ENCODE peak calls at places on chromosomes 4 and X, in eight cellular contexts. Y is NB4, X is A549, M is GM12878, V is HCT116, W is HepG2, F is K562, K is H1. G is an unnamed sample.

GRCh38 chrX:6227445-6227820 is 1.2 kb downstream of the NLGN4X start:
- DNase-seq in Y (no peak), X (no peak), M (no peak), V (no peak), W (no peak), F (no peak), K (no peak), G (no peak)

GRCh38 chr4:128229458-128229805 is 58.2 kb downstream of the PGRMC2 start:
- DNase-seq in Y (no peak), X (no peak), M (no peak), V (no peak), W (no peak), F (no peak), K (no peak), G (no peak)

GRCh38 chrX:39836802-39837420 is 260.8 kb downstream of the BCOR start:
- DNase-seq in Y (no peak), X (no peak), M (no peak), V (no peak), W (no peak), F (no peak), K (no peak), G (no peak)

GRCh38 chr4:134906404-134907023 is 704.9 kb upstream of the PABPC4L start:
- DNase-seq in Y (peak), X (peak), M (no peak), V (no peak), W (no peak), F (no peak), K (no peak), G (peak)

GRCh38 chr4:118865091-118865708 is 23.5 kb upstream of the SYNPO2 start:
- DNase-seq in Y (peak), X (peak), M (no peak), V (peak), W (peak), F (peak), K (no peak), G (peak)

GRCh38 chr4:109921384-109921808 is 8.7 kb downstream of the EGF start:
- DNase-seq in Y (no peak), X (peak), M (no peak), V (no peak), W (no peak), F (no peak), K (no peak), G (no peak)

GRCh38 chr4:166198921-166199320 is 325.9 kb downstream of the TLL1 start:
- DNase-seq in Y (no peak), X (no peak), M (no peak), V (no peak), W (no peak), F (no peak), K (no peak), G (no peak)

GRCh38 chr4:2068566-2068965 is 9.4 kb downstream of the NAT8L start:
- DNase-seq in Y (no peak), X (no peak), M (no peak), V (no peak), W (no peak), F (no peak), K (no peak), G (no peak)

GRCh38 chr4:3304831-3305609 is 12.2 kb downstream of the RGS12 start:
- DNase-seq in Y (no peak), X (no peak), M (no peak), V (no peak), W (no peak), F (no peak), K (no peak), G (peak)

GRCh38 chrX:42846741-42847140 is 68.8 kb upstream of the PPP1R2C start:
- DNase-seq in Y (no peak), X (no peak), M (no peak), V (no peak), W (no peak), F (no peak), K (no peak), G (no peak)

GRCh38 chrX:10017866-10018265 is 50.7 kb downstream of the CLDN34 start:
- DNase-seq in Y (peak), X (peak), M (no peak), V (peak), W (peak), F (no peak), K (no peak), G (peak)

GRCh38 chrX:13938766-13939530 is 90.7 kb downstream of the GEMIN8 start:
- DNase-seq in Y (peak), X (no peak), M (no peak), V (no peak), W (no peak), F (no peak), K (no peak), G (no peak)

GRCh38 chr4:21184788-21185187 is 484.5 kb downstream of the PACRGL start:
- DNase-seq in Y (no peak), X (no peak), M (no peak), V (no peak), W (no peak), F (no peak), K (no peak), G (no peak)

GRCh38 chr4:112652216-112652615 is 15.3 kb downstream of the LARP7 start:
- DNase-seq in Y (no peak), X (no peak), M (no peak), V (no peak), W (no peak), F (no peak), K (peak), G (no peak)

GRCh38 chr4:7375427-7375826 is 59.3 kb downstream of the PSAPL1 start:
- DNase-seq in Y (no peak), X (no peak), M (no peak), V (no peak), W (no peak), F (no peak), K (no peak), G (no peak)

GRCh38 chr4:12968345-12968744 is 515.8 kb downstream of the RAB28 start:
- DNase-seq in Y (no peak), X (no peak), M (no peak), V (no peak), W (no peak), F (no peak), K (no peak), G (no peak)

GRCh38 chr4:20829958-20830357 is 129.7 kb downstream of the PACRGL start:
- DNase-seq in Y (no peak), X (no peak), M (no peak), V (no peak), W (no peak), F (no peak), K (no peak), G (peak)

GRCh38 chr4:107603430-107603829 is 116.6 kb downstream of the PAPSS1 start:
- DNase-seq in Y (no peak), X (no peak), M (no peak), V (no peak), W (no peak), F (no peak), K (no peak), G (no peak)

GRCh38 chr4:158020175-158020574 is 152.7 kb downstream of the GASK1B start:
- DNase-seq in Y (no peak), X (peak), M (no peak), V (peak), W (peak), F (no peak), K (peak), G (peak)

GRCh38 chrX:7996414-7996813 is 69.2 kb upstream of the PNPLA4 start:
- DNase-seq in Y (peak), X (peak), M (no peak), V (no peak), W (peak), F (peak), K (no peak), G (peak)

GRCh38 chr4:81620442-81620841 is 148.7 kb upstream of the RASGEF1B start:
- DNase-seq in Y (no peak), X (no peak), M (no peak), V (no peak), W (no peak), F (no peak), K (no peak), G (no peak)

GRCh38 chr4:125323547-125324100 is 8.9 kb downstream of the FAT4 start:
- DNase-seq in Y (no peak), X (peak), M (no peak), V (no peak), W (no peak), F (no peak), K (no peak), G (peak)

GRCh38 chrX:41334866-41335589 is 1.1 kb downstream of the DDX3X start:
- DNase-seq in Y (peak), X (peak), M (no peak), V (no peak), W (no peak), F (peak), K (no peak), G (peak)

GRCh38 chrX:41332408-41332987 is 1.5 kb upstream of the DDX3X start:
- DNase-seq in Y (peak), X (peak), M (no peak), V (no peak), W (no peak), F (no peak), K (no peak), G (peak)

GRCh38 chrX:41333994-41334865 is at the start of gene DDX3X:
- DNase-seq in Y (peak), X (peak), M (peak), V (peak), W (peak), F (peak), K (no peak), G (peak)

GRCh38 chrX:41332988-41333743 is 796 bp upstream of the DDX3X start:
- DNase-seq in Y (peak), X (peak), M (peak), V (peak), W (peak), F (peak), K (peak), G (peak)

DNA sequence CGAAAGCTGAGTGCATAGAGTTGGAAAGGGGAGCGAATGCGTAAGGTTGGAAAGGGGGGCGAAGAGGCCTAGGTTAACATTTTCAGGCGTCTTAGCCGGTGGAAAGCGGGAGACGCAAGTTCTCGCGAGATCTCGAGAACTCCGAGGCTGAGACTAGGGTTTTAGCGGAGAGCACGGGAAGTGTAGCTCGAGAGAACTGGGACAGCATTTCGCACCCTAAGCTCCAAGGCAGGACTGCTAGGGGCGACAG is 293 bp upstream of the DDX3X start:
- DNase-seq in Y (peak), X (peak), M (peak), V (peak), W (peak), F (no peak), K (no peak), G (no peak)
- TF ChIP-seq MAX in Y (no peak), X (no peak), M (no peak), V (no peak), W (no peak), F (no peak), K (no peak), G (no peak)

GRCh38 chrX:149092179-149092578 is 412.9 kb downstream of the IDS start:
- DNase-seq in Y (no peak), X (no peak), M (no peak), V (no peak), W (no peak), F (no peak), K (no peak), G (no peak)
- TF ChIP-seq CTCF in Y (no peak), X (no peak), M (no peak), V (no peak), W (no peak), F (no peak), K (no peak), G (no peak)

GRCh38 chr4:186755550-186756519 is 32.2 kb upstream of the FAT1 start:
- DNase-seq in Y (no peak), X (peak), M (no peak), V (no peak), W (peak), F (no peak), K (no peak), G (no peak)
- TF ChIP-seq POLR2A in Y (no peak), X (no peak), M (no peak), V (no peak), W (peak), F (peak), K (no peak), G (no peak)

GRCh38 chrX:110421499-110422455 is 63.1 kb downstream of the RTL9 start:
- DNase-seq in Y (no peak), X (no peak), M (no peak), V (no peak), W (no peak), F (no peak), K (no peak), G (no peak)
- TF ChIP-seq MAX in Y (no peak), X (no peak), M (no peak), V (no peak), W (no peak), F (no peak), K (no peak), G (no peak)

GRCh38 chrX:119288890-119289393 is 52.9 kb downstream of the PGRMC1 start:
- DNase-seq in Y (peak), X (no peak), M (no peak), V (no peak), W (no peak), F (no peak), K (no peak), G (no peak)

DNA sequence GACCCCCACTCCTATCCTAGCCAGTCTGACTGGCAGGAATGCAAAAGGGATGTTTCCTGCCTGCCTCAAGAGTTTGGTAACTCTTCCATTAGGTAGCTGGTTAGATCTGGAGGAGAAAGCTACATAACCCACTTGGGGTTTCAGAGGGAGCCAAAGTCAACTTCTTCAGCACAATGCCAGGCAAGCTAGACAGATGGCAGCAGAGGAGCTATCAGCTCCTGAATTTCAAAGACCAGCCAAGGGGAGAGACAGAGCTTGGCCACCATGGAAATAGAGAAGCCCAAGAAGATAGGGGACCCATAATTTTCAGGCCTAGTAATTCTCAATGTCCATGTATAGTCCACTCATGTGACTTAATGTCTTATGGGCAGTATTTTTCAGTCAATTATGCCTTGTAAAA is 56.4 kb downstream of the PGRMC1 start:
- DNase-seq in Y (peak), X (peak), M (no peak), V (no peak), W (no peak), F (no peak), K (no peak), G (no peak)
- TF ChIP-seq CTCF in Y (peak), X (peak), M (no peak), V (peak), W (peak), F (no peak), K (peak), G (no peak)

GRCh38 chrX:150364347-150365050 is 1.4 kb downstream of the MAMLD1 start:
- DNase-seq in Y (peak), X (peak), M (no peak), V (no peak), W (no peak), F (no peak), K (no peak), G (peak)

GRCh38 chrX:150366951-150367545 is 3.9 kb downstream of the MAMLD1 start:
- DNase-seq in Y (no peak), X (peak), M (no peak), V (no peak), W (no peak), F (no peak), K (no peak), G (no peak)

GRCh38 chrX:150365051-150365952 is 2.2 kb downstream of the MAMLD1 start:
- DNase-seq in Y (peak), X (peak), M (no peak), V (peak), W (no peak), F (peak), K (no peak), G (peak)

GRCh38 chrX:150363561-150364346 is 637 bp downstream of the MAMLD1 start:
- DNase-seq in Y (peak), X (peak), M (no peak), V (no peak), W (no peak), F (no peak), K (no peak), G (peak)

GRCh38 chrX:150365953-150366911 is 3.1 kb downstream of the MAMLD1 start:
- DNase-seq in Y (no peak), X (peak), M (no peak), V (no peak), W (no peak), F (peak), K (no peak), G (peak)
- TF ChIP-seq POLR2A in Y (no peak), X (no peak), M (no peak), V (no peak), W (no peak), F (no peak), K (no peak), G (no peak)

GRCh38 chr4:172207258-172207657 is 394.1 kb downstream of the GALNTL6 start:
- DNase-seq in Y (no peak), X (no peak), M (no peak), V (no peak), W (no peak), F (no peak), K (no peak), G (no peak)

DNA sequence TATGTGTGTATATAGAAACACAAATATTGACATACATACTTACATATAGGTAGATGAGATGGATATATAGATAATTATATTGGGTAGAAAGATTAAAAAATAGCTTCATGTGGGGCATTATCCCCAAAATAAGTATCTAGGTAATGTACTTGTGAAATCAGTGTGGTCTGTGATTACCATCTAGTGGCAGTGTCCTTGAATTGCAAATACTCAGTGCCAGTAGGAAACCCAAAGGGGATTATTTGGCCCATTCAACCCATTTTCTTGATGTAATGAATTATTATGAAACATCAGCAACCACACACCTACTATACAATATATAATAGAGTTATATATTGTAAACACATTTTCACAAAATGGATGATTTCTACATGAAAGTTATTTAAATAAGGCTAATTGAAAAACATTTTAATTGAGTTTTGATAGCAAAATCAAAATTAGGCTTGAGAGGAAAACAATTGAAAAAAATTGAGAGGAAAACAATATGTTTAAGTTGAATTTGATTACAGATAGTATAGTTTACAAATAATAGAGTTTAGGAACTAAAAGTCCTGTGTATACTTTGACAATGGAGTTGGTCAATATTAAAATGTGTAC is 389.4 kb downstream of the GALNTL6 start:
- DNase-seq in Y (peak), X (peak), M (no peak), V (peak), W (peak), F (peak), K (no peak), G (peak)
- TF ChIP-seq MAX in Y (no peak), X (no peak), M (no peak), V (no peak), W (no peak), F (no peak), K (no peak), G (no peak)

G was measured in endothelial cell of umbilical vein.